ENCODE peak calls at places on chromosome 18, in nine cellular contexts. One of them, this sample, is unnamed.

GRCh38 chr18:77056399-77057015 is 76.1 kb downstream of the MBP start:
- DNase-seq in progenitor cell of endocrine pancreas: no peak
- DNase-seq in nephron progenitor cell: no peak
- DNase-seq in dorsolateral prefrontal cortex: no peak
- DNase-seq in MM.1S: no peak
- DNase-seq in epithelial cell of esophagus: no peak
- DNase-seq in stimulated activated CD8-positive, alpha-beta memory T cell treated with anti-CD3 and anti-CD28 coated beads, Interleukin-7, amount 100 ng/mL, for 1 hour: no peak
- DNase-seq in mesothelial cell of epicardium: no peak
- DNase-seq in fibroblast of the aortic adventitia: peak; percentile 77
- DNase-seq in this sample: no peak

GRCh38 chr18:54805571-54806334 is 22.5 kb upstream of the RAB27B start:
- DNase-seq in progenitor cell of endocrine pancreas: no peak
- DNase-seq in fibroblast of the aortic adventitia: peak; percentile 92
- DNase-seq in nephron progenitor cell: no peak
- DNase-seq in epithelial cell of esophagus: peak; percentile 46
- DNase-seq in dorsolateral prefrontal cortex: no peak
- DNase-seq in stimulated activated CD8-positive, alpha-beta memory T cell treated with anti-CD3 and anti-CD28 coated beads, Interleukin-7, amount 100 ng/mL, for 1 hour: no peak
- DNase-seq in mesothelial cell of epicardium: no peak
- DNase-seq in MM.1S: no peak
- DNase-seq in this sample: no peak

GRCh38 chr18:42611134-42611533 is 504.4 kb downstream of the RIT2 start:
- DNase-seq in mesothelial cell of epicardium: no peak
- DNase-seq in epithelial cell of esophagus: no peak
- DNase-seq in progenitor cell of endocrine pancreas: no peak
- DNase-seq in MM.1S: no peak
- DNase-seq in dorsolateral prefrontal cortex: no peak
- DNase-seq in stimulated activated CD8-positive, alpha-beta memory T cell treated with anti-CD3 and anti-CD28 coated beads, Interleukin-7, amount 100 ng/mL, for 1 hour: no peak
- DNase-seq in nephron progenitor cell: no peak
- DNase-seq in fibroblast of the aortic adventitia: no peak
- DNase-seq in this sample: no peak

GRCh38 chr18:79604205-79604912 is 75.2 kb upstream of the CTDP1 start:
- DNase-seq in nephron progenitor cell: no peak
- DNase-seq in fibroblast of the aortic adventitia: no peak
- DNase-seq in dorsolateral prefrontal cortex: peak; percentile 22
- DNase-seq in progenitor cell of endocrine pancreas: no peak
- DNase-seq in mesothelial cell of epicardium: peak; percentile 8
- DNase-seq in stimulated activated CD8-positive, alpha-beta memory T cell treated with anti-CD3 and anti-CD28 coated beads, Interleukin-7, amount 100 ng/mL, for 1 hour: no peak
- DNase-seq in epithelial cell of esophagus: no peak
- DNase-seq in MM.1S: no peak
- DNase-seq in this sample: no peak

GRCh38 chr18:49778826-49779465 is 34.4 kb downstream of the ACAA2 start:
- DNase-seq in progenitor cell of endocrine pancreas: no peak
- DNase-seq in fibroblast of the aortic adventitia: no peak
- DNase-seq in mesothelial cell of epicardium: no peak
- DNase-seq in nephron progenitor cell: no peak
- DNase-seq in dorsolateral prefrontal cortex: no peak
- DNase-seq in MM.1S: no peak
- DNase-seq in epithelial cell of esophagus: peak; percentile 97
- DNase-seq in stimulated activated CD8-positive, alpha-beta memory T cell treated with anti-CD3 and anti-CD28 coated beads, Interleukin-7, amount 100 ng/mL, for 1 hour: no peak
- DNase-seq in this sample: no peak

GRCh38 chr18:32301976-32302743 is 112.3 kb downstream of the MEP1B start:
- DNase-seq in stimulated activated CD8-positive, alpha-beta memory T cell treated with anti-CD3 and anti-CD28 coated beads, Interleukin-7, amount 100 ng/mL, for 1 hour: no peak
- DNase-seq in epithelial cell of esophagus: peak; percentile 86
- DNase-seq in MM.1S: peak; percentile 74
- DNase-seq in mesothelial cell of epicardium: no peak
- DNase-seq in nephron progenitor cell: no peak
- DNase-seq in fibroblast of the aortic adventitia: peak; percentile 96
- DNase-seq in progenitor cell of endocrine pancreas: no peak
- DNase-seq in dorsolateral prefrontal cortex: no peak
- DNase-seq in this sample: no peak

GRCh38 chr18:70415823-70416488 is 127.1 kb downstream of the SOCS6 start:
- DNase-seq in MM.1S: no peak
- DNase-seq in fibroblast of the aortic adventitia: no peak
- DNase-seq in dorsolateral prefrontal cortex: no peak
- DNase-seq in nephron progenitor cell: no peak
- DNase-seq in mesothelial cell of epicardium: no peak
- DNase-seq in progenitor cell of endocrine pancreas: no peak
- DNase-seq in stimulated activated CD8-positive, alpha-beta memory T cell treated with anti-CD3 and anti-CD28 coated beads, Interleukin-7, amount 100 ng/mL, for 1 hour: no peak
- DNase-seq in epithelial cell of esophagus: peak; percentile 84
- DNase-seq in this sample: no peak

GRCh38 chr18:56869189-56869777 is 218.1 kb downstream of the WDR7 start:
- DNase-seq in MM.1S: peak; percentile 73
- DNase-seq in epithelial cell of esophagus: peak; percentile 73
- DNase-seq in fibroblast of the aortic adventitia: peak; percentile 60
- DNase-seq in progenitor cell of endocrine pancreas: no peak
- DNase-seq in nephron progenitor cell: peak; percentile 11
- DNase-seq in dorsolateral prefrontal cortex: no peak
- DNase-seq in stimulated activated CD8-positive, alpha-beta memory T cell treated with anti-CD3 and anti-CD28 coated beads, Interleukin-7, amount 100 ng/mL, for 1 hour: no peak
- DNase-seq in mesothelial cell of epicardium: no peak
- DNase-seq in this sample: no peak

GRCh38 chr18:58303363-58303762 is 259.3 kb downstream of the NEDD4L start:
- DNase-seq in dorsolateral prefrontal cortex: no peak
- DNase-seq in fibroblast of the aortic adventitia: no peak
- DNase-seq in stimulated activated CD8-positive, alpha-beta memory T cell treated with anti-CD3 and anti-CD28 coated beads, Interleukin-7, amount 100 ng/mL, for 1 hour: no peak
- DNase-seq in mesothelial cell of epicardium: no peak
- DNase-seq in epithelial cell of esophagus: no peak
- DNase-seq in nephron progenitor cell: no peak
- DNase-seq in progenitor cell of endocrine pancreas: no peak
- DNase-seq in MM.1S: no peak
- DNase-seq in this sample: no peak

GRCh38 chr18:50820901-50821520 is 1.2 kb upstream of the MRO start:
- DNase-seq in fibroblast of the aortic adventitia: no peak
- DNase-seq in nephron progenitor cell: no peak
- DNase-seq in progenitor cell of endocrine pancreas: no peak
- DNase-seq in stimulated activated CD8-positive, alpha-beta memory T cell treated with anti-CD3 and anti-CD28 coated beads, Interleukin-7, amount 100 ng/mL, for 1 hour: no peak
- DNase-seq in MM.1S: peak; percentile 18
- DNase-seq in mesothelial cell of epicardium: no peak
- DNase-seq in dorsolateral prefrontal cortex: no peak
- DNase-seq in epithelial cell of esophagus: no peak
- DNase-seq in this sample: no peak

GRCh38 chr18:48663096-48663930 is 124.5 kb downstream of the CTIF start:
- DNase-seq in dorsolateral prefrontal cortex: peak; percentile 36
- DNase-seq in nephron progenitor cell: no peak
- DNase-seq in fibroblast of the aortic adventitia: no peak
- DNase-seq in progenitor cell of endocrine pancreas: no peak
- DNase-seq in mesothelial cell of epicardium: no peak
- DNase-seq in stimulated activated CD8-positive, alpha-beta memory T cell treated with anti-CD3 and anti-CD28 coated beads, Interleukin-7, amount 100 ng/mL, for 1 hour: no peak
- DNase-seq in MM.1S: no peak
- DNase-seq in epithelial cell of esophagus: no peak
- DNase-seq in this sample: no peak

GRCh38 chr18:363327-364115 is 95.7 kb upstream of the THOC1 start:
- DNase-seq in fibroblast of the aortic adventitia: peak; percentile 88
- DNase-seq in epithelial cell of esophagus: no peak
- DNase-seq in mesothelial cell of epicardium: no peak
- DNase-seq in dorsolateral prefrontal cortex: no peak
- DNase-seq in stimulated activated CD8-positive, alpha-beta memory T cell treated with anti-CD3 and anti-CD28 coated beads, Interleukin-7, amount 100 ng/mL, for 1 hour: no peak
- DNase-seq in progenitor cell of endocrine pancreas: no peak
- DNase-seq in MM.1S: no peak
- DNase-seq in nephron progenitor cell: no peak
- DNase-seq in this sample: no peak

GRCh38 chr18:60980422-60981005 is 352.7 kb upstream of the CDH20 start:
- DNase-seq in mesothelial cell of epicardium: no peak
- DNase-seq in stimulated activated CD8-positive, alpha-beta memory T cell treated with anti-CD3 and anti-CD28 coated beads, Interleukin-7, amount 100 ng/mL, for 1 hour: no peak
- DNase-seq in fibroblast of the aortic adventitia: no peak
- DNase-seq in epithelial cell of esophagus: no peak
- DNase-seq in progenitor cell of endocrine pancreas: no peak
- DNase-seq in nephron progenitor cell: no peak
- DNase-seq in MM.1S: no peak
- DNase-seq in dorsolateral prefrontal cortex: no peak
- DNase-seq in this sample: no peak

GRCh38 chr18:59359576-59359952 is 499 bp upstream of the LMAN1 start:
- DNase-seq in nephron progenitor cell: no peak
- DNase-seq in MM.1S: no peak
- DNase-seq in stimulated activated CD8-positive, alpha-beta memory T cell treated with anti-CD3 and anti-CD28 coated beads, Interleukin-7, amount 100 ng/mL, for 1 hour: no peak
- DNase-seq in mesothelial cell of epicardium: no peak
- DNase-seq in epithelial cell of esophagus: no peak
- DNase-seq in dorsolateral prefrontal cortex: no peak
- DNase-seq in fibroblast of the aortic adventitia: no peak
- DNase-seq in progenitor cell of endocrine pancreas: no peak
- DNase-seq in this sample: no peak

This sample was measured in amygdala.